ENCODE peak calls at places on chromosomes 2 and 18, in four cellular contexts. J is psoas muscle, F is lower lobe of right lung, Q is PC-9. Z is an unnamed sample.
A peak's percentile ranks its signal among the peaks of the same experiment; 100 is the strongest.

GRCh38 chr2:2740238-2740775 is 409.2 kb upstream of the MYT1L start:
- DNase-seq in J (no peak), F (no peak), Q (no peak), Z (no peak)

GRCh38 chr18:70419526-70419925 is 130.7 kb downstream of the SOCS6 start:
- DNase-seq in J (no peak), F (no peak), Q (no peak), Z (no peak)

GRCh38 chr18:70322385-70322784 is 33.5 kb downstream of the SOCS6 start:
- DNase-seq in J (no peak), F (no peak), Q (no peak), Z (no peak)

GRCh38 chr18:79950440-79951341 is 762 bp downstream of the SLC66A2 start:
- DNase-seq in J (peak; percentile 78), F (peak; percentile 74), Q (peak; percentile 20), Z (peak; percentile 91)

GRCh38 chr2:73202156-73203054 is at the start of gene NOTO:
- DNase-seq in J (no peak), F (no peak), Q (no peak), Z (peak; percentile 79)

GRCh38 chr2:6913415-6914157 is 3.6 kb upstream of the RNF144A start:
- DNase-seq in J (no peak), F (no peak), Q (no peak), Z (no peak)

GRCh38 chr2:28377984-28378678 is 14.5 kb upstream of the FOSL2 start:
- DNase-seq in J (peak; percentile 87), F (peak; percentile 80), Q (no peak), Z (peak; percentile 65)

GRCh38 chr18:79905389-79905911 is 46.0 kb downstream of the SLC66A2 start:
- DNase-seq in J (no peak), F (peak; percentile 49), Q (no peak), Z (peak; percentile 64)

GRCh38 chr2:157292853-157293252 is 32.8 kb downstream of the ERMN start:
- DNase-seq in J (no peak), F (no peak), Q (no peak), Z (no peak)

GRCh38 chr2:235793163-235793752 is 299.4 kb downstream of the AGAP1 start:
- DNase-seq in J (no peak), F (no peak), Q (no peak), Z (no peak)

GRCh38 chr18:48711651-48712486 is 173.0 kb downstream of the CTIF start:
- DNase-seq in J (peak; percentile 59), F (no peak), Q (peak; percentile 10), Z (no peak)

GRCh38 chr2:182763311-182763912 is 47.4 kb downstream of the DNAJC10 start:
- DNase-seq in J (no peak), F (no peak), Q (peak; percentile 11), Z (no peak)

GRCh38 chr2:180699657-180700361 is 280.6 kb upstream of the UBE2E3 start:
- DNase-seq in J (no peak), F (no peak), Q (peak; percentile 28), Z (peak; percentile 53)

GRCh38 chr2:216555274-216555673 is 56.6 kb downstream of the RPL37A start:
- DNase-seq in J (peak; percentile 68), F (peak; percentile 78), Q (peak; percentile 31), Z (no peak)

GRCh38 chr2:186702499-186702898 is 8.6 kb downstream of the FAM171B start:
- DNase-seq in J (no peak), F (no peak), Q (no peak), Z (no peak)

GRCh38 chr2:218026244-218026643 is 23.4 kb upstream of the TNS1 start:
- DNase-seq in J (no peak), F (no peak), Q (no peak), Z (no peak)

GRCh38 chr18:56035546-56035945 is 447.6 kb upstream of the TCF4 start:
- DNase-seq in J (no peak), F (no peak), Q (no peak), Z (no peak)

GRCh38 chr18:56034954-56035353 is 447.0 kb upstream of the TCF4 start:
- DNase-seq in J (no peak), F (no peak), Q (no peak), Z (no peak)

GRCh38 chr18:56043691-56044090 is 455.7 kb upstream of the TCF4 start:
- DNase-seq in J (no peak), F (no peak), Q (no peak), Z (no peak)

GRCh38 chr18:56036673-56037072 is 448.7 kb upstream of the TCF4 start:
- DNase-seq in J (no peak), F (no peak), Q (no peak), Z (no peak)

DNA sequence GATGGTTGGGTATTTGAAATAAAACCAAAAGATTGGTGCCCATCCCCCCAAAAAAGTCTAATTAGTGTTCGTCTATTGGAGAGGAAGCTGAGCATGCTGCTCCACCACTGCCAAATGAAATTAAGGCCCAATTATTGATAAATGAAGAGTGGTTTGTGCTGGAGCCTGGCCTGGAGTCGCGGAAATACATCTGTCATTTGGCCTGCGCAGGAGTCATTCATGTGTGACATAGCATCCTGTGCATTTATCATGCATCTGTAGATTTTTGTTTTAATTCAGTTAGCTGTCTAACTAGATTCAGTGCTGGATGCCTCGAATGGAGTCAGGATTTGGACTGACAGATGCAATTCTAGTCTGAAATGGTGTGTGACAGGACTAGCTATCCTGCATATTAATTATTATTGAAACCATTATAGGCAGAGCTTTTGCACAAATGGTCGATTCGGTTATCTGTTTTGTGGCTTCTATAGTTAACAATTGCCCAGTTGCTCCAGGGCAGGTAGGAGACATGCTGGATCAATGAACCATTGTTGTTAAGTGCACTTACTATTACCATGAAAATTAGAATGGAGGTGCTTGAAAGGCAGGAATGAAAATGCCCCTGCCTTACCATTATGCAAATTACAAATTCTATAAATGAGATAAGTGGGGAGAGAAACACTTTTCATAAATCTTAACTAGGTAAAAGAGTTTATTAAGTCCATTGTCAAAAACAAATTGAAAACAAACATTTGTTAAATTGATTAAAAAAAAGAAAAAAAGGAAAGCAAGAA is 450.5 kb upstream of the TCF4 start:
- DNase-seq in J (no peak), F (no peak), Q (no peak), Z (no peak)
- TF ChIP-seq CTCF in J (no peak), F (no peak), Q (no peak), Z (no peak)

GRCh38 chr18:47032945-47033344 is 2.5 kb downstream of the ELOA2 start:
- DNase-seq in J (no peak), F (no peak), Q (no peak), Z (no peak)
- TF ChIP-seq CTCF in J (no peak), F (no peak), Q (no peak), Z (no peak)

GRCh38 chr2:66888246-66888645 is 453.3 kb downstream of the MEIS1 start:
- DNase-seq in J (no peak), F (no peak), Q (no peak), Z (no peak)

GRCh38 chr2:66885775-66886402 is 451.0 kb downstream of the MEIS1 start:
- DNase-seq in J (no peak), F (no peak), Q (no peak), Z (no peak)

GRCh38 chr2:66888791-66889631 is 454.1 kb downstream of the MEIS1 start:
- DNase-seq in J (no peak), F (no peak), Q (no peak), Z (no peak)

GRCh38 chr2:66889632-66889882 is 454.6 kb downstream of the MEIS1 start:
- DNase-seq in J (no peak), F (no peak), Q (no peak), Z (no peak)

DNA sequence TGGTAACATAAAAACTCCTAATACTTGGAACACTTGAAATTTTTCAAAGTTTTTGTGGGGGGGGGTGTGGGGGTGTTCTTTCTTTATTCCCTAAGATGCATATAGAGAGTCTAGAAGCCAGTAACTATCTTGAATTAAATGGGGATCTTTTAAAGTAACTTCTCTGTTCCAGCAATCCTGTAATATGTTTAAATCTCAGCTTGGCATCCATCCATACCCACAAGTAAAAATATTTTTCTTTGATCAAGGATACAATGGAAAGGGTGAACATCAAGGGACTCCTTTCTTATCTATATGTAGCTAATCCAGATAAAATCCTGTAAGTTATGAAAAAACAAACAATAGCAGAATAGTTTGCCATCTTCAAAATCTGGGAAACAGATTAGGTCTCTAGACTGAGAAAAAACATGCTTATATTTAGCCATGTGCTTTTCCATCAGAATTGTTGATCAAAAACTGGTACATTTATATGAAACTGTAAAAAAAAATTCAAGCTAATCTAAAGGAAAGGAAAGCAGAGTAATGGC is 455.4 kb downstream of the MEIS1 start:
- DNase-seq in J (no peak), F (no peak), Q (no peak), Z (no peak)
- TF ChIP-seq CTCF in J (no peak), F (no peak), Q (no peak), Z (no peak)

DNA sequence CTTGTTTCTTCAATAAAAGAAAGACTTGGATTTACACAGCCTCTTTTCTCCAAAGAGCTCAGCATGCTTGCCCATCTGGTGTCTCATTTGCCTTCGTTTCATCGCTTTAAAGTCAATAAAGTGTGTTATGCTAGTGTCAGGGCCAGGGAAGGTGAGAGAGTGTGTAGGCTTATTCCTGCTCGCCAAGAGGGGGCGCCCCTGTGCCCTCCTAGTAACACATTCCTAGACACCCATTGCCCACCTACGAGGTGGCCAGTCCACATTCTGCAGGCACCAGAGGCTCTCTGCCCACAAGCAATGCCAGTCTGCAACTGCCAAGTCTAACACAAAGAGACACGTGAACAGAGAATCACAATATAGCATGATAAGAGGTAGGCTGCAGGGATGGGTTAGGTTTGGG is 39.4 kb upstream of the DAPL1 start:
- DNase-seq in J (no peak), F (no peak), Q (no peak), Z (no peak)
- TF ChIP-seq CTCF in J (no peak), F (no peak), Q (no peak), Z (peak; percentile 57)

DNA sequence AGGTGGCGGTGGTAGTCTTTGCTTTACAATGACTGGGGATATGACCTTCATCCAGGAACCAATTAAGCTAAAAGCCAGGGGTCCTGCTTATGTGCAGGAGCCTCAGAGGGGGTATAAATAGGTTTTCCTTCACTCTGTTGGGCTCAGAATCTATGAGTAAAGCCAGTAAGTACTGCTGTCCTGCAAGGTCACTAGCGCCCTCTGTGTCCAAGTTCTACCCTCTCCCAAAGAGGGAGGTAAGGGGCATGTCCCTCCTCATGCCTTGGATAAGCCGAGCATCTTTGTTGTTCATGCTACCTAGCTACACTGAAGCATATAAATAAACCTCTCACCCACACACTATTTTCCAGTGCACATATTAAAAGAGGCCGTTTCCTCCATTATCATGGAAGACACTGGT is 79.4 kb downstream of the SPRED2 start:
- DNase-seq in J (no peak), F (no peak), Q (no peak), Z (no peak)
- TF ChIP-seq CTCF in J (no peak), F (no peak), Q (no peak), Z (no peak)